ENCODE peak calls at places on chromosomes 1 and 21, in five cellular contexts. One of them, this sample, is unnamed.
A peak's percentile ranks its signal among the peaks of the same experiment; 100 is the strongest.

GRCh38 chr1:238628130-238628529 is 737.4 kb upstream of the ZP4 start:
- DNase-seq in stimulated activated naive CD4-positive, alpha-beta T cell: no peak
- DNase-seq in lower lobe of right lung: no peak
- DNase-seq in fibroblast of pulmonary artery: peak; percentile 40
- DNase-seq in pancreas: no peak
- DNase-seq in this sample: no peak

GRCh38 chr1:3834701-3835100 is 22.3 kb downstream of the CEP104 start:
- DNase-seq in stimulated activated naive CD4-positive, alpha-beta T cell: no peak
- DNase-seq in lower lobe of right lung: no peak
- DNase-seq in fibroblast of pulmonary artery: no peak
- DNase-seq in pancreas: no peak
- DNase-seq in this sample: no peak

GRCh38 chr1:3688356-3688755 is 36.0 kb downstream of the TP73 start:
- DNase-seq in stimulated activated naive CD4-positive, alpha-beta T cell: no peak
- DNase-seq in lower lobe of right lung: no peak
- DNase-seq in fibroblast of pulmonary artery: no peak
- DNase-seq in pancreas: no peak
- DNase-seq in this sample: no peak

GRCh38 chr1:86018311-86018923 is 138.2 kb downstream of the COL24A1 start:
- DNase-seq in stimulated activated naive CD4-positive, alpha-beta T cell: no peak
- DNase-seq in lower lobe of right lung: no peak
- DNase-seq in fibroblast of pulmonary artery: peak; percentile 39
- DNase-seq in pancreas: no peak
- DNase-seq in this sample: no peak

GRCh38 chr1:219514728-219515127 is 98.2 kb downstream of the ZC3H11B start:
- DNase-seq in stimulated activated naive CD4-positive, alpha-beta T cell: no peak
- DNase-seq in lower lobe of right lung: no peak
- DNase-seq in fibroblast of pulmonary artery: peak; percentile 40
- DNase-seq in pancreas: no peak
- DNase-seq in this sample: no peak

GRCh38 chr1:223738465-223739365 is 26.4 kb downstream of the CAPN2 start:
- DNase-seq in stimulated activated naive CD4-positive, alpha-beta T cell: no peak
- DNase-seq in lower lobe of right lung: peak; percentile 70
- DNase-seq in fibroblast of pulmonary artery: no peak
- DNase-seq in pancreas: no peak
- DNase-seq in this sample: no peak

GRCh38 chr21:17119466-17120297 is 393.2 kb upstream of the CXADR start:
- DNase-seq in stimulated activated naive CD4-positive, alpha-beta T cell: no peak
- DNase-seq in lower lobe of right lung: no peak
- DNase-seq in fibroblast of pulmonary artery: no peak
- DNase-seq in pancreas: no peak
- DNase-seq in this sample: no peak

GRCh38 chr1:246906833-246907232 is 24.9 kb downstream of the AHCTF1 start:
- DNase-seq in stimulated activated naive CD4-positive, alpha-beta T cell: no peak
- DNase-seq in lower lobe of right lung: no peak
- DNase-seq in fibroblast of pulmonary artery: no peak
- DNase-seq in pancreas: no peak
- DNase-seq in this sample: no peak

GRCh38 chr1:90835661-90836344 is 118.7 kb upstream of the BARHL2 start:
- DNase-seq in stimulated activated naive CD4-positive, alpha-beta T cell: no peak
- DNase-seq in lower lobe of right lung: no peak
- DNase-seq in fibroblast of pulmonary artery: no peak
- DNase-seq in pancreas: peak; percentile 71
- DNase-seq in this sample: no peak

GRCh38 chr1:241081473-241081872 is 275.5 kb downstream of the RGS7 start:
- DNase-seq in stimulated activated naive CD4-positive, alpha-beta T cell: no peak
- DNase-seq in lower lobe of right lung: no peak
- DNase-seq in fibroblast of pulmonary artery: peak; percentile 0
- DNase-seq in pancreas: no peak
- DNase-seq in this sample: no peak

GRCh38 chr1:22870201-22870871 is 102.3 kb downstream of the LACTBL1 start:
- DNase-seq in stimulated activated naive CD4-positive, alpha-beta T cell: no peak
- DNase-seq in lower lobe of right lung: no peak
- DNase-seq in fibroblast of pulmonary artery: peak; percentile 60
- DNase-seq in pancreas: no peak
- DNase-seq in this sample: no peak

This sample was measured in upper lobe of left lung.